ENCODE peak calls at places on chromosomes 5 and 9, in six cellular contexts. P, Y, W, Z, A and B are unnamed samples.
A peak's percentile ranks its signal among the peaks of the same experiment; 100 is the strongest.

GRCh38 chr5:143456952-143457547 is 53.6 kb upstream of the NR3C1 start:
- DNase-seq in A (no peak), Z (no peak), W (no peak), P (peak; percentile 24), Y (no peak), B (peak; percentile 82)

GRCh38 chr5:32027717-32028321 is 146.3 kb downstream of the GOLPH3 start:
- DNase-seq in P (peak; percentile 98), A (peak; percentile 41), W (no peak), Y (no peak), Z (no peak), B (peak; percentile 96)

GRCh38 chr5:154117930-154118329 is 72.6 kb upstream of the GALNT10 start:
- DNase-seq in Y (no peak), P (no peak), A (no peak), W (no peak), Z (no peak), B (no peak)

GRCh38 chr5:370311-370958 is 48.9 kb downstream of the AHRR start:
- DNase-seq in Z (no peak), Y (no peak), W (peak; percentile 44), A (no peak), P (no peak), B (no peak)

GRCh38 chr9:113241161-113241560 is 19.8 kb downstream of the SLC31A1 start:
- DNase-seq in Y (no peak), P (no peak), W (no peak), Z (no peak), A (no peak), B (no peak)

GRCh38 chr5:171984748-171985419 is 21.6 kb downstream of the FBXW11 start:
- DNase-seq in P (peak; percentile 79), Y (peak; percentile 67), A (no peak), Z (no peak), W (peak; percentile 57), B (peak; percentile 82)

GRCh38 chr5:9212605-9213004 is 333.3 kb downstream of the SEMA5A start:
- DNase-seq in A (no peak), P (no peak), W (no peak), Y (no peak), Z (no peak), B (peak; percentile 64)

GRCh38 chr5:55459572-55459971 is 75.2 kb downstream of the PLPP1 start:
- DNase-seq in A (no peak), P (no peak), Z (no peak), Y (no peak), W (no peak), B (no peak)

GRCh38 chr5:95697781-95698681 is 15.2 kb upstream of the SPATA9 start:
- DNase-seq in A (no peak), Z (no peak), P (peak; percentile 16), W (no peak), Y (no peak), B (no peak)

GRCh38 chr5:154626876-154627552 is 128.2 kb upstream of the LARP1 start:
- DNase-seq in Z (no peak), A (no peak), P (no peak), W (no peak), Y (no peak), B (no peak)

DNA sequence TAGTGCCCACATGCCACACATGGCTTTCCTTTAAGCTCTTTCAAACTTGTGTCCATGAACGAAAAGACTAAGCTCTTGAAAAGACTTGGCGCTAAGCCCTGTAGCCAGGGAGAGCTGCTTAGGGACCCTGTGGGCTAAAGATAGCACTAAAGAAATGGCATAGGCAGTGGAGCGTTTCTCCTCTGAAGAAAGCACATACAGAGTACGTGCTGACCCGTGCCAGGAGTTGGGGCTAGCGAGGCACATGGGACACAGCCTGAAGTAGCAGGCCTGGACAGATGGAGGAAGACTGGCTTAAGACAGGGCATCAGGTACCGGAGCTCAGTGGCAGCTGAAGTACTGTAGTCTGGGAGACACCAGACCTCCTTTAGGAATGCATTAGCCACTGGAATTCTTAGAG is 39.7 kb downstream of the ADGRV1 start:
- DNase-seq in P (peak; percentile 15), W (no peak), Y (no peak), A (no peak), Z (no peak), B (no peak)
- H3K4me3 ChIP-seq in P (no peak overlapping the region), W (no peak overlapping the region), Y (no peak overlapping the region), A (no peak overlapping the region), Z (no peak overlapping the region), B (no peak overlapping the region)

GRCh38 chr5:173893192-173893561 is 5.0 kb downstream of the CPEB4 start:
- DNase-seq in Y (no peak), W (no peak), P (no peak), Z (no peak), A (no peak), B (no peak)
- H3K4me3 ChIP-seq in Y (no peak overlapping the region), W (no peak overlapping the region), P (no peak overlapping the region), Z (peak overlapping the region; percentile 86), A (no peak overlapping the region), B (no peak overlapping the region)

GRCh38 chr9:72807765-72808445 is 144.9 kb downstream of the ALDH1A1 start:
- DNase-seq in W (no peak), Z (no peak), P (no peak), Y (no peak), A (no peak), B (peak; percentile 20)
- H3K4me3 ChIP-seq in W (no peak overlapping the region), Z (no peak overlapping the region), P (no peak overlapping the region), Y (no peak overlapping the region), A (no peak overlapping the region), B (no peak overlapping the region)

GRCh38 chr9:82127993-82128710 is 139.6 kb downstream of the SPATA31D1 start:
- DNase-seq in Z (no peak), A (no peak), W (no peak), P (no peak), Y (no peak), B (no peak)

GRCh38 chr9:82129708-82130107 is 141.1 kb downstream of the SPATA31D1 start:
- DNase-seq in A (no peak), P (no peak), Z (no peak), Y (no peak), W (no peak), B (no peak)

GRCh38 chr9:82124090-82124489 is 135.5 kb downstream of the SPATA31D1 start:
- DNase-seq in P (peak; percentile 83), W (no peak), A (no peak), Z (no peak), Y (no peak), B (peak; percentile 63)
- H3K4me3 ChIP-seq in P (no peak overlapping the region), W (no peak overlapping the region), A (no peak overlapping the region), Z (no peak overlapping the region), Y (no peak overlapping the region), B (no peak overlapping the region)

GRCh38 chr5:37841223-37841622 is 1.4 kb upstream of the GDNF start:
- DNase-seq in A (no peak), Z (no peak), W (no peak), Y (no peak), P (no peak), B (peak; percentile 56)
- H3K4me3 ChIP-seq in A (no peak overlapping the region), Z (no peak overlapping the region), W (no peak overlapping the region), Y (no peak overlapping the region), P (no peak overlapping the region), B (no peak overlapping the region)

GRCh38 chr5:50967388-50968039 is 301.1 kb downstream of the PARP8 start:
- DNase-seq in Y (no peak), Z (no peak), P (no peak), A (no peak), W (no peak), B (no peak)
- H3K4me3 ChIP-seq in Y (peak overlapping the region; percentile 30), Z (peak overlapping the region; percentile 60), P (no peak overlapping the region), A (peak overlapping the region; percentile 53), W (peak overlapping the region; percentile 40), B (no peak overlapping the region)